ENCODE peak calls at places on chromosomes 11 and 22, in ten cellular contexts. M, K, I, U, T, Y, P, Z, O and S are unnamed samples.

GRCh38 chr22:44671742-44672141 is 30.3 kb upstream of the PRR5 start:
- DNase-seq in M (no peak), K (peak), I (peak), U (no peak), T (no peak), Y (no peak), P (peak), Z (no peak), O (peak), S (no peak)

GRCh38 chr11:11451501-11452005 is 98.5 kb upstream of the CSNK2A3 start:
- DNase-seq in M (no peak), K (no peak), I (no peak), U (no peak), T (no peak), Y (no peak), P (peak), Z (no peak), O (no peak), S (no peak)

GRCh38 chr22:46021577-46021976 is 44.6 kb upstream of the WNT7B start:
- DNase-seq in M (no peak), K (no peak), I (no peak), U (no peak), T (no peak), Y (no peak), P (no peak), Z (no peak), O (no peak), S (no peak)

GRCh38 chr22:17847360-17848078 is 73.2 kb upstream of the BID start:
- DNase-seq in M (no peak), K (no peak), I (no peak), U (no peak), T (no peak), Y (no peak), P (no peak), Z (no peak), O (no peak), S (peak)

GRCh38 chr11:66651011-66651410 is 12.5 kb downstream of the RBM4 start:
- DNase-seq in M (no peak), K (peak), I (no peak), U (no peak), T (no peak), Y (no peak), P (no peak), Z (no peak), O (no peak), S (no peak)

GRCh38 chr11:35419713-35420333 is 465 bp upstream of the SLC1A2 start:
- DNase-seq in M (no peak), K (no peak), I (peak), U (no peak), T (no peak), Y (no peak), P (no peak), Z (peak), O (no peak), S (no peak)

GRCh38 chr11:35216962-35217667 is 78.1 kb downstream of the CD44 start:
- DNase-seq in M (no peak), K (peak), I (no peak), U (no peak), T (no peak), Y (no peak), P (no peak), Z (no peak), O (no peak), S (no peak)

GRCh38 chr22:41913842-41914534 is 886 bp downstream of the SHISA8 start:
- DNase-seq in M (no peak), K (no peak), I (no peak), U (no peak), T (no peak), Y (no peak), P (no peak), Z (no peak), O (no peak), S (no peak)

GRCh38 chr22:29751139-29751538 is 15.7 kb downstream of the ZMAT5 start:
- DNase-seq in M (no peak), K (peak), I (no peak), U (no peak), T (no peak), Y (no peak), P (no peak), Z (no peak), O (peak), S (no peak)

GRCh38 chr22:29587938-29588699 is 7.2 kb upstream of the NIPSNAP1 start:
- DNase-seq in M (peak), K (peak), I (no peak), U (no peak), T (no peak), Y (no peak), P (peak), Z (no peak), O (peak), S (no peak)

GRCh38 chr11:123219066-123219697 is 24.1 kb upstream of the CLMP start:
- DNase-seq in M (no peak), K (no peak), I (no peak), U (no peak), T (no peak), Y (no peak), P (peak), Z (no peak), O (no peak), S (no peak)

GRCh38 chr11:44858796-44859527 is 91.7 kb downstream of the TP53I11 start:
- DNase-seq in M (peak), K (no peak), I (no peak), U (no peak), T (no peak), Y (no peak), P (no peak), Z (no peak), O (no peak), S (no peak)

GRCh38 chr11:109320595-109320994 is 101.4 kb upstream of the C11orf87 start:
- DNase-seq in M (peak), K (peak), I (no peak), U (no peak), T (no peak), Y (no peak), P (peak), Z (no peak), O (peak), S (no peak)